ENCODE peak calls at places on chromosomes 5 and 9, in four cellular contexts. J, R, O and A are unnamed samples.

GRCh38 chr9:136539427-136540412 is 6.1 kb downstream of the NOTCH1 start:
- DNase-seq in O (peak; percentile 94), R (no peak), J (no peak), A (no peak)

GRCh38 chr9:121910491-121911040 is 182.5 kb downstream of the TTLL11 start:
- DNase-seq in R (no peak), O (no peak), J (no peak), A (no peak)

GRCh38 chr5:65801332-65801731 is 79.3 kb downstream of the NLN start:
- DNase-seq in R (no peak), J (no peak), O (no peak), A (peak; percentile 77)

GRCh38 chr5:133967715-133968056 is 739 bp downstream of the C5orf15 start:
- DNase-seq in J (no peak), O (peak; percentile 43), R (no peak), A (peak; percentile 59)

GRCh38 chr5:181138258-181138657 is 7.3 kb upstream of the OR2V1 start:
- DNase-seq in R (peak; percentile 52), J (no peak), O (peak; percentile 72), A (no peak)

GRCh38 chr9:3992924-3993323 is 306.9 kb downstream of the GLIS3 start:
- DNase-seq in J (no peak), R (no peak), O (no peak), A (peak; percentile 68)

GRCh38 chr9:2311920-2312319 is 296.8 kb downstream of the SMARCA2 start:
- DNase-seq in R (no peak), J (no peak), O (no peak), A (no peak)

GRCh38 chr5:17206021-17206420 is 11.4 kb upstream of the BASP1 start:
- DNase-seq in R (no peak), O (no peak), J (no peak), A (no peak)

GRCh38 chr5:21919417-21920022 is 933.6 kb downstream of the CDH12 start:
- DNase-seq in R (peak; percentile 48), J (peak; percentile 14), O (peak; percentile 18), A (peak; percentile 45)

GRCh38 chr5:52604151-52604550 is 183.6 kb upstream of the ITGA1 start:
- DNase-seq in J (no peak), O (no peak), R (no peak), A (no peak)

GRCh38 chr5:84411832-84412605 is 27.3 kb upstream of the EDIL3 start:
- DNase-seq in R (no peak), J (no peak), O (no peak), A (peak; percentile 49)

GRCh38 chr5:134510970-134511795 is 14.3 kb upstream of the JADE2 start:
- DNase-seq in O (peak; percentile 46), R (peak; percentile 82), J (peak; percentile 65), A (peak; percentile 69)

GRCh38 chr5:43601454-43602260 is 1.3 kb upstream of the NNT start:
- DNase-seq in J (peak; percentile 32), R (no peak), O (peak; percentile 71), A (peak; percentile 57)

GRCh38 chr9:109231593-109231992 is 64.5 kb upstream of the FRRS1L start:
- DNase-seq in R (no peak), J (no peak), O (no peak), A (no peak)

GRCh38 chr9:130292104-130292503 is 26.5 kb downstream of the HMCN2 start:
- DNase-seq in J (no peak), R (no peak), O (no peak), A (no peak)

GRCh38 chr5:67640011-67640410 is 443.4 kb upstream of the CD180 start:
- DNase-seq in R (no peak), O (no peak), J (no peak), A (no peak)

GRCh38 chr5:38420691-38421395 is 135.6 kb downstream of the LIFR start:
- DNase-seq in J (peak; percentile 54), O (peak; percentile 58), R (peak; percentile 73), A (peak; percentile 69)

GRCh38 chr9:88313364-88314220 is 74.7 kb upstream of the SPIN1 start:
- DNase-seq in R (no peak), J (no peak), O (no peak), A (no peak)

GRCh38 chr9:130419521-130420035 is 25.2 kb upstream of the ASS1 start:
- DNase-seq in J (no peak), R (no peak), O (no peak), A (no peak)

GRCh38 chr9:134351777-134352176 is 25.5 kb downstream of the RXRA start:
- DNase-seq in R (no peak), J (no peak), O (no peak), A (no peak)
- TF ChIP-seq MAZ in R (no peak), J (no peak), O (no peak), A (no peak)

DNA sequence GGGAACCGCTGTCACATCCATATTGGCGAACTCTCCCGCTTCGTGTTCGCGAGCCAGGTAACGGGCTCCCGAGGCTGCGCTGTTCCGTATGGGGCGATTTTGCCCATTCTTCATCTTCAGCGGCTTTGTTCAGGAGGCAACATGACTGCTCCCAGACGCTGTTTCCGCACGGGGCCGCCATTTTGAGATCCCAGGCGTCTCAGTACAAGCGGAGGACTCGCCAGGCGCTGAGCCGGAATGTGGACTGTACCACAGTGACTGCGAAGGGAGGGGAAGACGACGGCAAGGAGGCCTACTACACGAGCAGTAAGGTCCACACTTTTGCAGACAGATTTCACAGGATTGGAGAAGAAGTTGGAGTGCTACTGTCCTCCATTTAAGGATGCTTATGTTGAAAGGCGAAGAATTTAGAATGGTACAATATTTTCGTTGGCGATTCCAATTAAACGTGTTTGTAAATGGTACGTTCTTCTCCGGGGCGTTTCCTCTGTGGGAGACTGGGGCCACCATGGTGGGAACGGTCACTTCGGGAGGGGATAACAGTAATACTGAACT is 41.6 kb upstream of the ZNF300 start:
- DNase-seq in J (no peak), O (peak; percentile 80), R (no peak), A (peak; percentile 39)
- H3K9me3 ChIP-seq in J (peaks cover 83% of the 10 kb centered on the region), O (peaks cover 13% of the 10 kb centered on the region), R (peaks cover 36% of the 10 kb centered on the region), A (peaks cover 32% of the 10 kb centered on the region)

GRCh38 chr5:151565971-151566370 is 25.2 kb downstream of the FAT2 start:
- DNase-seq in R (no peak), J (no peak), O (no peak), A (no peak)

GRCh38 chr5:151557951-151558350 is 33.2 kb downstream of the FAT2 start:
- DNase-seq in R (no peak), O (no peak), J (no peak), A (no peak)

GRCh38 chr5:151557466-151557865 is 33.7 kb downstream of the FAT2 start:
- DNase-seq in J (no peak), R (no peak), O (no peak), A (no peak)

GRCh38 chr5:151556808-151557207 is 34.3 kb downstream of the FAT2 start:
- DNase-seq in R (no peak), J (no peak), O (no peak), A (no peak)

GRCh38 chr5:151562019-151562707 is 29.0 kb downstream of the FAT2 start:
- DNase-seq in J (no peak), O (no peak), R (no peak), A (no peak)
- H3K4me1 ChIP-seq in J (no peaks in the 10 kb centered on the region), O (no peaks in the 10 kb centered on the region), R (no peaks in the 10 kb centered on the region), A (no peaks in the 10 kb centered on the region)

GRCh38 chr5:57216714-57217113 is 42.9 kb downstream of the GPBP1 start:
- DNase-seq in R (peak; percentile 10), J (no peak), O (no peak), A (peak; percentile 82)

GRCh38 chr5:57219386-57219785 is 45.5 kb downstream of the GPBP1 start:
- DNase-seq in O (no peak), R (peak; percentile 9), J (peak; percentile 5), A (no peak)

GRCh38 chr5:57225553-57225952 is 51.7 kb downstream of the GPBP1 start:
- DNase-seq in J (no peak), R (no peak), O (no peak), A (no peak)

GRCh38 chr5:57215629-57216195 is 41.9 kb downstream of the GPBP1 start:
- DNase-seq in J (no peak), O (no peak), R (no peak), A (peak; percentile 44)

DNA sequence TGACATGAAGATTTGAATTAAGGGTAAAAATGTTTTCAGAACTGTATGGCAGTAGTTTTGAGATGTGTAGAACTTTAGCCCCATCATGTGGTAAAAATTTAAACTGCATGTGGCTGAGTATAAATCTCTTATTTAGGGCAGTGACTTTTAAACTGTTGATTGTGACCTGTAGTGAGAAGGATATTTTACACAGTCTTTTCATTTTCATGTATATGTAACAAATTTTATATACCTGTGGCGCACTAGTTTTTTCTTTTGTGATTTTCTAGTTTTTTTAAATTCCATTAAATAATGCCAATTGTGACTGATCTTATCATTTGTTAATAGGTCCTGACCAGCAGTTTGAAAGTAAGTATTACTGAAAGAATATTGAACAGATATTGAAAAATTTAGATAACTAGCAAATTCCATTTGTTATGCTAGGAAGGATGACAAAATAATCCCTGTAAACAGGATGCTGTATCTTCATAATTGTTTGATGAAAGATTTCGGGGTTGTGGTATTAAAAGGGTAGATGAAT is 47.2 kb downstream of the GPBP1 start:
- DNase-seq in J (peak; percentile 59), R (peak; percentile 63), O (peak; percentile 69), A (peak; percentile 65)
- TF ChIP-seq MAZ in J (no peak), R (no peak), O (no peak), A (no peak)

DNA sequence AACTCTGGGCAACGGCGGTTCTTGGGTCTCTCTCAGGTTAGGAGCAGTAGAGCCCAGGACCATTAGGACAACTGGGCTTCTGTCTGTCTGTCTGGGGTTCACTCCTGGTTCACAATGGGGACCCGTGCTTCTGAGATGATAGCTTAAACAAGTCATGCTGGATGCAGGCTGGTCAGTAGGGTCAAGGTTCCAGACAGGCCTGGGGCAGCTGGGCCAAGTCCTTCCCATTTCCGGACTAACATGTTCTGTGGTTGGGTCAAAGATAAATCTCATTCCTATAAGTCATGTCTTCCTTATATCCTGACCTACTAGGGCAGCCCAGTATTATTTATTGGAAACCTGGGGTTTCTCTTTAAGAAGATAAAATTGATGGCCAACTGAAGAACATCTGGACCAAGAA is 8.4 kb downstream of the HDHD3 start:
- DNase-seq in J (no peak), O (no peak), R (no peak), A (no peak)
- H3K9me3 ChIP-seq in J (no peaks in the 10 kb centered on the region), O (no peaks in the 10 kb centered on the region), R (no peaks in the 10 kb centered on the region), A (no peaks in the 10 kb centered on the region)

GRCh38 chr9:119761737-119762136 is 392.5 kb upstream of the BRINP1 start:
- DNase-seq in O (no peak), J (no peak), R (no peak), A (no peak)

GRCh38 chr9:119758241-119758640 is 389.0 kb upstream of the BRINP1 start:
- DNase-seq in R (no peak), J (no peak), O (no peak), A (no peak)

GRCh38 chr9:119763260-119763659 is 394.0 kb upstream of the BRINP1 start:
- DNase-seq in J (no peak), O (no peak), R (no peak), A (no peak)

DNA sequence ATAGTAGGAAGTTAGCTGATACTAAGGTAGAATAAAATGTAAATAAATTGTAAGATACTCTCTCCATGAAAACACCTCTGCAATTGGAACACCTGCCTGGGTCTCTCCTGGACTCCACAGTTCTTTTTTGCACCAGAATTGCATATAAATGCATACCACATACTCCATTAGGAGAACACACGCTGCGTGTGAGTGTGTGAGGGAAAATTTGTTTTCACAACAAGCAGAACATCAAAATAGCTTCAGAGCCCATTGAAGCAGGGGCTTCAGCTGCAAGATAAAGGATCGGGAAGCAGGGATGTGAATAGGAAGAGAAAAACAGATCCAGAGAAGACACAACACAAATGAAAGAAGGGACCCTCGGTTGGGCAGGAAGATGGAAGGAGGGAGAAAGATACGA is 389.8 kb upstream of the BRINP1 start:
- DNase-seq in R (no peak), O (no peak), J (no peak), A (no peak)
- H3K4me1 ChIP-seq in R (no peaks in the 10 kb centered on the region), O (no peaks in the 10 kb centered on the region), J (no peaks in the 10 kb centered on the region), A (no peaks in the 10 kb centered on the region)